ENCODE peak calls at places on chromosomes 12 and 14, in seven cellular contexts. L, D, P, G, Z, R and U are unnamed samples.

GRCh38 chr12:121800694-121801600 is 2.9 kb upstream of the SETD1B start:
- DNase-seq in R (peak), D (peak), L (peak), P (peak), G (peak), Z (peak), U (no peak)

GRCh38 chr12:575948-576612 is 87.2 kb downstream of the NINJ2 start:
- DNase-seq in G (peak), P (peak), L (peak), Z (peak), R (peak), D (no peak), U (no peak)

GRCh38 chr12:6326316-6326959 is 15.4 kb downstream of the TNFRSF1A start:
- DNase-seq in G (peak), P (peak), Z (no peak), R (no peak), D (no peak), L (no peak), U (no peak)

GRCh38 chr14:95774265-95775160 is 60.6 kb upstream of the TCL1A start:
- DNase-seq in L (peak), G (peak), D (no peak), Z (no peak), R (peak), P (peak), U (no peak)

GRCh38 chr12:113805201-113805600 is 160.9 kb downstream of the RBM19 start:
- DNase-seq in D (no peak), P (no peak), R (no peak), L (no peak), Z (no peak), G (no peak), U (no peak)

GRCh38 chr12:64600164-64600561 is 10.1 kb upstream of the RASSF3 start:
- DNase-seq in G (no peak), R (no peak), D (no peak), P (no peak), Z (no peak), L (peak), U (no peak)

GRCh38 chr12:95642583-95642982 is 91.3 kb upstream of the USP44 start:
- DNase-seq in L (peak), R (no peak), P (no peak), Z (no peak), G (no peak), D (no peak), U (no peak)

GRCh38 chr12:56350662-56351061 is 9.2 kb downstream of the STAT2 start:
- DNase-seq in G (no peak), L (peak), Z (no peak), R (no peak), D (no peak), P (no peak), U (no peak)

GRCh38 chr14:21072781-21073339 is 2.8 kb downstream of the ARHGEF40 start:
- DNase-seq in P (no peak), R (no peak), L (no peak), D (no peak), G (no peak), Z (peak), U (no peak)

GRCh38 chr14:68450391-68451120 is 342.3 kb downstream of the ZFP36L1 start:
- DNase-seq in P (no peak), G (no peak), D (no peak), Z (no peak), L (no peak), R (no peak), U (no peak)

GRCh38 chr12:98424726-98425401 is 90.5 kb upstream of the TMPO start:
- DNase-seq in G (peak), R (peak), P (peak), Z (peak), D (peak), L (peak), U (peak)

GRCh38 chr12:118148287-118148686 is 12.4 kb downstream of the PEBP1 start:
- DNase-seq in G (no peak), Z (no peak), D (no peak), L (no peak), R (no peak), P (no peak), U (no peak)

GRCh38 chr14:54364555-54365415 is 32.0 kb upstream of the CDKN3 start:
- DNase-seq in L (peak), Z (no peak), R (no peak), D (peak), P (no peak), G (no peak), U (peak)

GRCh38 chr14:54815016-54815415 is 87.6 kb downstream of the GCH1 start:
- DNase-seq in D (peak), L (peak), Z (no peak), G (no peak), P (no peak), R (no peak), U (no peak)

GRCh38 chr12:3218150-3218845 is 141.1 kb downstream of the TSPAN9 start:
- DNase-seq in P (no peak), L (no peak), D (peak), G (peak), R (no peak), Z (peak), U (no peak)

GRCh38 chr12:48924617-48925217 is 575 bp downstream of the FKBP11 start:
- DNase-seq in P (no peak), Z (peak), R (peak), L (peak), D (peak), G (peak), U (no peak)

GRCh38 chr12:62006076-62006732 is 254.0 kb upstream of the USP15 start:
- DNase-seq in R (peak), P (peak), L (peak), G (peak), D (peak), Z (no peak), U (no peak)

GRCh38 chr12:132196038-132196872 is 52.0 kb downstream of the NOC4L start:
- DNase-seq in L (no peak), Z (no peak), G (no peak), D (peak), R (no peak), P (no peak), U (no peak)

GRCh38 chr12:68631177-68631576 is 20.5 kb downstream of the RAP1B start:
- DNase-seq in R (no peak), G (no peak), P (no peak), D (peak), Z (no peak), L (no peak), U (no peak)

GRCh38 chr14:38016497-38016896 is 191.2 kb upstream of the SSTR1 start:
- DNase-seq in G (no peak), R (no peak), Z (no peak), D (no peak), L (peak), P (no peak), U (no peak)

GRCh38 chr12:91138337-91138905 is 27.1 kb upstream of the LUM start:
- DNase-seq in L (no peak), P (no peak), R (no peak), G (no peak), Z (no peak), D (no peak), U (no peak)

GRCh38 chr12:19988457-19988856 is 379.9 kb upstream of the PDE3A start:
- DNase-seq in D (peak), G (no peak), R (no peak), Z (no peak), P (no peak), L (no peak), U (no peak)

GRCh38 chr14:102731101-102731870 is 46.0 kb upstream of the TRAF3 start:
- DNase-seq in L (no peak), G (no peak), P (no peak), R (no peak), Z (no peak), D (no peak), U (no peak)

GRCh38 chr12:64895541-64895940 is 71.1 kb downstream of the TBC1D30 start:
- DNase-seq in D (peak), Z (no peak), R (no peak), G (no peak), L (peak), P (no peak), U (no peak)

GRCh38 chr12:91109148-91109564 is 2.1 kb downstream of the LUM start:
- DNase-seq in R (peak), Z (peak), L (peak), G (peak), D (peak), P (peak), U (no peak)

GRCh38 chr14:75717729-75718128 is 56.7 kb downstream of the TTLL5 start:
- DNase-seq in Z (no peak), P (no peak), R (no peak), D (no peak), G (no peak), L (no peak), U (no peak)

GRCh38 chr14:80930836-80931389 is 10.6 kb downstream of the CEP128 start:
- DNase-seq in D (peak), G (no peak), R (peak), Z (no peak), L (peak), P (no peak), U (peak)

GRCh38 chr14:51479584-51480305 is 172.0 kb upstream of the FRMD6 start:
- DNase-seq in G (no peak), P (no peak), L (peak), D (peak), R (no peak), Z (no peak), U (no peak)

GRCh38 chr14:53537421-53538315 is 384.5 kb upstream of the DDHD1 start:
- DNase-seq in P (no peak), G (no peak), R (no peak), L (no peak), Z (no peak), D (no peak), U (no peak)

GRCh38 chr14:92471919-92472318 is 41.7 kb upstream of the RIN3 start:
- DNase-seq in Z (no peak), R (no peak), L (peak), G (no peak), P (no peak), D (peak), U (peak)

GRCh38 chr12:100827901-100828520 is 33.4 kb downstream of the ANO4 start:
- DNase-seq in P (peak), L (peak), D (peak), G (peak), R (peak), Z (no peak), U (no peak)

GRCh38 chr12:105032703-105033357 is 46.7 kb downstream of the NOPCHAP1 start:
- DNase-seq in G (peak), L (no peak), P (no peak), R (no peak), D (no peak), Z (no peak), U (no peak)

GRCh38 chr14:105479438-105480164 is 5.0 kb downstream of the CRIP2 start:
- DNase-seq in R (no peak), G (no peak), P (no peak), Z (peak), D (no peak), L (no peak), U (no peak)

GRCh38 chr12:25187781-25188180 is 7.2 kb downstream of the DNAI7 start:
- DNase-seq in R (no peak), Z (no peak), G (no peak), D (peak), L (peak), P (no peak), U (peak)

GRCh38 chr12:25186038-25186787 is 8.7 kb downstream of the DNAI7 start:
- DNase-seq in L (no peak), P (no peak), G (no peak), D (no peak), Z (no peak), R (peak), U (no peak)

GRCh38 chr12:25184132-25184531 is 10.8 kb downstream of the DNAI7 start:
- DNase-seq in L (no peak), R (no peak), P (no peak), G (no peak), Z (no peak), D (no peak), U (no peak)

GRCh38 chr12:25189656-25190055 is 5.3 kb downstream of the DNAI7 start:
- DNase-seq in R (no peak), L (no peak), D (no peak), G (no peak), P (no peak), Z (no peak), U (no peak)

DNA sequence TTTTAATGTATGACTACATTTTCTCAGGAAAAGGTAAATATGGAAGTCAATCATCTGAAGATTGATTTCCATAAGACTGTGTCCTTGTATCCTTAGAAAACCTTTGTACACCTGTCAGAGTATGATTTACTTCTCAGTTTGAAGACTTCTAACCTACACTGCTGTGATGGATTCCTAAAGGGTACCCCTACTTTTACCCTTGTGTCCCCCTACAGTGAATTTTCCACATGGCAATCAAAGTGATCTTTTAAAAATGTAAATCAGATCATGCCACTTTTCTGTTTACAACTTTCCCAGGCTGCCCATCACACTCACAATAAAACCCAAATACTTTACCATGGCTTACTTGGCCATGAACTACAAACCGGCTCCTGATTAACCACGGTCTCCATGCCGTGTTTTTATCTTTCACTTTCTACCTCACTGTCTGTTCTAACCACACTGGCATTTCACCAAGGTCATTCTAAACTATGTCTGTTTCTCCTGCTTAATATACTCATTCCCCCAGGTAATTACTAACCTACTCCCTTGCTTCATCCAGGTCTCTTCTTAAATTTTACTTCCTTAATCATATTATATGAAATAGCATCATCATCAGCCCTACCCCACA is 8.1 kb downstream of the DNAI7 start:
- DNase-seq in G (no peak), L (no peak), P (no peak), R (peak), D (peak), Z (no peak), U (no peak)
- H3K4me3 ChIP-seq in G (no peak), L (no peak), P (no peak), R (peak), D (no peak), Z (no peak), U (no peak)

GRCh38 chr12:53185582-53186153 is 4.9 kb upstream of the CSAD start:
- DNase-seq in L (no peak), Z (no peak), D (no peak), G (no peak), P (no peak), R (no peak), U (no peak)
- TF ChIP-seq CTCF in L (peak), Z (no peak), D (no peak), G (peak), P (peak), R (peak), U (no peak)

DNA sequence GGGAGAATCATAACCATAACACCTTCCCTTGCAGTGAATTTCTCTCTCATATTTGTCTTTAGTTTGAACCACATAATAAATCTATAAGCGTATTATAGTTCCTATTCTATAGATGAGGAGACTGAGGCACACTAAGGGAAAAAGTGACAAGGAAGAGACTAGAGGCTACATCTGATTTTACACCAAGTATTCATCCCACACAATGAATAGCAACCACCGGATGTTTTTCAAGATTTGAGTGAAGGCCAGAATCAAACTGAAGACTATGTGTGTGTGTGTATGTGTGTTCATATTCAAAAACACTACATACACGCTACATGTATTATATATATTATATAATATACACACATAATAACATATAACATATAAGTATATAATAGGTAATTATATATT is 4.7 kb downstream of the ASB2 start:
- DNase-seq in P (no peak), G (no peak), D (no peak), R (no peak), L (no peak), Z (no peak), U (no peak)
- H3K4me3 ChIP-seq in P (no peak), G (no peak), D (no peak), R (no peak), L (no peak), Z (no peak), U (no peak)

GRCh38 chr12:123935956-123936355 is 36.7 kb downstream of the CCDC92 start:
- DNase-seq in Z (no peak), R (no peak), L (no peak), D (no peak), P (no peak), G (no peak), U (no peak)

GRCh38 chr12:123934829-123935228 is 37.8 kb downstream of the CCDC92 start:
- DNase-seq in G (no peak), R (no peak), Z (no peak), P (peak), L (no peak), D (peak), U (no peak)

GRCh38 chr12:123934016-123934620 is 38.5 kb downstream of the CCDC92 start:
- DNase-seq in L (no peak), P (no peak), D (no peak), G (no peak), R (no peak), Z (no peak), U (no peak)

GRCh38 chr12:123931686-123932321 is 40.8 kb downstream of the CCDC92 start:
- DNase-seq in P (no peak), G (no peak), Z (no peak), L (no peak), D (no peak), R (no peak), U (no peak)

DNA sequence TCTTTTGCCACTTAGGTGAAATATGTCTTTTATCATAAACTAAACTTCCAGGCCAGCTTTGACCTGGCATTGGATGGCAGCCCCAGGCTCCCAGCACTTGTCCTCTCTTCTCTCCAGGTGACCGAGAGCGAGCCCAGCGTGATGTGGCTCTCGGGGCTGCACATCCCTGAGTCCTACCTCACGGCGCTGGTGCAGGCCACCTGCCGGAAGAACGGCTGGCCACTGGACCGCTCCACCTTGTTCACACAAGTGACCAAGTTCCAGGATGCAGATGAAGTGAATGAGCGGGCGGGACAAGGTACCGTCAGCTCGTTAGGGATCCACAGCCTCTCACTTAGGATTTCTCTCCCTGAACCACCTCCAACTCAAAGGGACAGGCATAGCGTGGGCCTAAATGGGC is 39.4 kb downstream of the CCDC92 start:
- DNase-seq in Z (no peak), G (no peak), D (no peak), L (no peak), P (no peak), R (no peak), U (no peak)
- TF ChIP-seq CTCF in Z (no peak), G (no peak), D (no peak), L (no peak), P (no peak), R (no peak), U (no peak)

GRCh38 chr12:29228474-29229157 is 79.5 kb downstream of the FAR2 start:
- DNase-seq in G (no peak), Z (no peak), D (no peak), L (no peak), R (no peak), P (no peak), U (no peak)
- H3K4me3 ChIP-seq in G (no peak), Z (no peak), D (no peak), L (no peak), R (no peak), P (no peak), U (no peak)

GRCh38 chr14:22411398-22411797 is 177.6 kb downstream of the DAD1 start:
- DNase-seq in Z (no peak), R (no peak), P (no peak), L (no peak), D (no peak), G (no peak), U (no peak)

GRCh38 chr14:22415633-22415959 is 173.4 kb downstream of the DAD1 start:
- DNase-seq in G (no peak), P (no peak), L (no peak), Z (no peak), D (no peak), R (no peak), U (no peak)

GRCh38 chr14:22410497-22410896 is 178.5 kb downstream of the DAD1 start:
- DNase-seq in L (no peak), R (no peak), Z (no peak), P (no peak), D (no peak), G (no peak), U (no peak)

GRCh38 chr14:22414876-22415632 is 174.0 kb downstream of the DAD1 start:
- DNase-seq in P (no peak), L (no peak), G (no peak), R (no peak), D (no peak), Z (no peak), U (no peak)

GRCh38 chr14:22412936-22413411 is 176.1 kb downstream of the DAD1 start:
- DNase-seq in D (peak), R (no peak), G (no peak), Z (no peak), P (no peak), L (no peak), U (no peak)
- TF ChIP-seq CTCF in D (no peak), R (no peak), G (no peak), Z (no peak), P (no peak), L (no peak), U (no peak)

GRCh38 chr12:52010692-52011601 is 4.2 kb downstream of the TAMALIN start:
- DNase-seq in P (no peak), R (no peak), L (no peak), G (no peak), Z (no peak), D (no peak), U (no peak)

GRCh38 chr12:52007982-52008510 is 1.3 kb downstream of the TAMALIN start:
- DNase-seq in D (no peak), P (no peak), R (no peak), Z (no peak), L (no peak), G (no peak), U (no peak)

GRCh38 chr12:52007158-52007921 is 594 bp downstream of the TAMALIN start:
- DNase-seq in D (no peak), Z (peak), R (no peak), G (no peak), P (no peak), L (no peak), U (no peak)

GRCh38 chr12:52010152-52010622 is 3.4 kb downstream of the TAMALIN start:
- DNase-seq in L (no peak), P (peak), D (peak), G (peak), R (no peak), Z (peak), U (no peak)

DNA sequence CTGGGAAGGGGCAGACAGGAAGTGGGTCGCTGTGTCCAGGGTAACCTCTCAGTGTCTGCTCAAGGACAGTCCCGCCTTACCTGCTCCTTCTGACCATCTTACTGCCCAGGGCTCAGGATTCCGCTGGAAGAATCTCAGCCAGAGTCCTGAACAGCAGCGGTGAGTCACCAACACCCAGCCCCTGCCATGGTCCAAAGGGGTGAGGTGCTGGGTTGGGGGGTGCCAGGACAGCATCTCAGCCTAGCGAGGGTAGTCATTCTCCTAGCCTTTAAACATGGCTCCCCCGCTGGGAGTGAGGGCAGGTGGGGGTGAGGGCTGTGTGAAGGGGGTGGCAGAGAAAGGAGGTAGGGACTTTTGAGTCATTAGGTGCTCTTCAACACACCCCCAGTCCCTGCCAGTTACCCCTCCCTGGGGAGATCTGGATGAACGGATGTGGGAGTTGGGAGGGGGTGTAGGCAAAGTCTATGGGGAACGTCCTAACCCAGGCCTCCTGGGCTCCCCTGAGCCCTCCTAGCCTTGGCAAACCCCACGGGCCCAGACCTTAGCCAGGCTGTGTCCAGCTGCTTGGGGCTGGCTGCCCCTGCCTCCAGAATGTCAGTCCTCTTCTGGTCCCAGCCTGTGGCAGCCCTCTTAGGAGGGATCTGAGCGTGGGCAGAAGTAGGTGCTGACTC is 2.5 kb downstream of the TAMALIN start:
- DNase-seq in P (no peak), L (no peak), R (no peak), G (no peak), Z (no peak), D (no peak), U (no peak)
- H3K4me3 ChIP-seq in P (no peak), L (no peak), R (no peak), G (no peak), Z (no peak), D (no peak), U (no peak)